ENCODE peak calls at places on chromosome 5, in nine cellular contexts. One of them, this sample, is unnamed.

GRCh38 chr5:1104327-1105006 is 7.4 kb downstream of the SLC12A7 start:
- DNase-seq in immature natural killer cell: peak; percentile 83
- DNase-seq in amniotic stem cell: no peak
- DNase-seq in SIG-M5: no peak
- DNase-seq in heart right ventricle: no peak
- DNase-seq in HuH-7.5: no peak
- DNase-seq in NCI-H524 treated with DMSO at 0.1 percent for 48 hours: no peak
- DNase-seq in NCI-H460: no peak
- DNase-seq in amniotic epithelial cell: no peak
- DNase-seq in this sample: no peak

GRCh38 chr5:135018457-135018856 is 15.6 kb downstream of the PITX1 start:
- DNase-seq in immature natural killer cell: no peak
- DNase-seq in amniotic stem cell: no peak
- DNase-seq in SIG-M5: no peak
- DNase-seq in heart right ventricle: no peak
- DNase-seq in HuH-7.5: no peak
- DNase-seq in NCI-H524 treated with DMSO at 0.1 percent for 48 hours: no peak
- DNase-seq in NCI-H460: no peak
- DNase-seq in amniotic epithelial cell: no peak
- DNase-seq in this sample: no peak

GRCh38 chr5:157447246-157447645 is 12.8 kb upstream of the NIPAL4 start:
- DNase-seq in immature natural killer cell: no peak
- DNase-seq in amniotic stem cell: no peak
- DNase-seq in SIG-M5: no peak
- DNase-seq in heart right ventricle: no peak
- DNase-seq in HuH-7.5: no peak
- DNase-seq in NCI-H524 treated with DMSO at 0.1 percent for 48 hours: no peak
- DNase-seq in NCI-H460: no peak
- DNase-seq in amniotic epithelial cell: no peak
- DNase-seq in this sample: no peak

GRCh38 chr5:132022737-132023136 is 11.3 kb upstream of the ACSL6 start:
- DNase-seq in immature natural killer cell: no peak
- DNase-seq in amniotic stem cell: no peak
- DNase-seq in SIG-M5: no peak
- DNase-seq in heart right ventricle: no peak
- DNase-seq in HuH-7.5: no peak
- DNase-seq in NCI-H524 treated with DMSO at 0.1 percent for 48 hours: no peak
- DNase-seq in NCI-H460: no peak
- DNase-seq in amniotic epithelial cell: no peak
- DNase-seq in this sample: no peak

GRCh38 chr5:96780626-96781025 is 27.1 kb downstream of the ERAP1 start:
- DNase-seq in immature natural killer cell: no peak
- DNase-seq in amniotic stem cell: no peak
- DNase-seq in SIG-M5: no peak
- DNase-seq in heart right ventricle: no peak
- DNase-seq in HuH-7.5: no peak
- DNase-seq in NCI-H524 treated with DMSO at 0.1 percent for 48 hours: no peak
- DNase-seq in NCI-H460: no peak
- DNase-seq in amniotic epithelial cell: peak; percentile 64
- DNase-seq in this sample: no peak

GRCh38 chr5:140734354-140734753 is 34.1 kb downstream of the ZMAT2 start:
- DNase-seq in immature natural killer cell: no peak
- DNase-seq in amniotic stem cell: no peak
- DNase-seq in SIG-M5: no peak
- DNase-seq in heart right ventricle: no peak
- DNase-seq in HuH-7.5: peak; percentile 15
- DNase-seq in NCI-H524 treated with DMSO at 0.1 percent for 48 hours: no peak
- DNase-seq in NCI-H460: no peak
- DNase-seq in amniotic epithelial cell: no peak
- DNase-seq in this sample: no peak

GRCh38 chr5:117859161-117859560 is 1129.2 kb downstream of the DTWD2 start:
- DNase-seq in immature natural killer cell: no peak
- DNase-seq in amniotic stem cell: no peak
- DNase-seq in SIG-M5: peak; percentile 30
- DNase-seq in heart right ventricle: no peak
- DNase-seq in HuH-7.5: no peak
- DNase-seq in NCI-H524 treated with DMSO at 0.1 percent for 48 hours: no peak
- DNase-seq in NCI-H460: no peak
- DNase-seq in amniotic epithelial cell: no peak
- DNase-seq in this sample: no peak

GRCh38 chr5:174356536-174356935 is 311.0 kb downstream of the NSG2 start:
- DNase-seq in immature natural killer cell: no peak
- DNase-seq in amniotic stem cell: no peak
- DNase-seq in SIG-M5: no peak
- DNase-seq in heart right ventricle: no peak
- DNase-seq in HuH-7.5: no peak
- DNase-seq in NCI-H524 treated with DMSO at 0.1 percent for 48 hours: no peak
- DNase-seq in NCI-H460: no peak
- DNase-seq in amniotic epithelial cell: no peak
- DNase-seq in this sample: no peak

GRCh38 chr5:71865202-71865601 is 146.1 kb downstream of the CARTPT start:
- DNase-seq in immature natural killer cell: no peak
- DNase-seq in amniotic stem cell: no peak
- DNase-seq in SIG-M5: no peak
- DNase-seq in heart right ventricle: no peak
- DNase-seq in HuH-7.5: no peak
- DNase-seq in NCI-H524 treated with DMSO at 0.1 percent for 48 hours: no peak
- DNase-seq in NCI-H460: no peak
- DNase-seq in amniotic epithelial cell: peak; percentile 31
- DNase-seq in this sample: no peak

GRCh38 chr5:103305829-103306228 is 47.3 kb downstream of the MACIR start:
- DNase-seq in immature natural killer cell: no peak
- DNase-seq in amniotic stem cell: no peak
- DNase-seq in SIG-M5: no peak
- DNase-seq in heart right ventricle: no peak
- DNase-seq in HuH-7.5: no peak
- DNase-seq in NCI-H524 treated with DMSO at 0.1 percent for 48 hours: no peak
- DNase-seq in NCI-H460: no peak
- DNase-seq in amniotic epithelial cell: peak; percentile 29
- DNase-seq in this sample: no peak

GRCh38 chr5:96143450-96143849 is 181.8 kb upstream of the ELL2 start:
- DNase-seq in immature natural killer cell: no peak
- DNase-seq in amniotic stem cell: no peak
- DNase-seq in SIG-M5: no peak
- DNase-seq in heart right ventricle: no peak
- DNase-seq in HuH-7.5: no peak
- DNase-seq in NCI-H524 treated with DMSO at 0.1 percent for 48 hours: no peak
- DNase-seq in NCI-H460: peak; percentile 22
- DNase-seq in amniotic epithelial cell: no peak
- DNase-seq in this sample: no peak

GRCh38 chr5:9653811-9654210 is 23.7 kb upstream of the TAS2R1 start:
- DNase-seq in immature natural killer cell: no peak
- DNase-seq in amniotic stem cell: peak; percentile 89
- DNase-seq in SIG-M5: no peak
- DNase-seq in heart right ventricle: peak; percentile 77
- DNase-seq in HuH-7.5: no peak
- DNase-seq in NCI-H524 treated with DMSO at 0.1 percent for 48 hours: no peak
- DNase-seq in NCI-H460: no peak
- DNase-seq in amniotic epithelial cell: peak; percentile 84
- DNase-seq in this sample: no peak

GRCh38 chr5:137822158-137822764 is 45.4 kb upstream of the MYOT start:
- DNase-seq in immature natural killer cell: no peak
- DNase-seq in amniotic stem cell: no peak
- DNase-seq in SIG-M5: no peak
- DNase-seq in heart right ventricle: no peak
- DNase-seq in HuH-7.5: peak; percentile 25
- DNase-seq in NCI-H524 treated with DMSO at 0.1 percent for 48 hours: no peak
- DNase-seq in NCI-H460: peak; percentile 64
- DNase-seq in amniotic epithelial cell: peak; percentile 47
- DNase-seq in this sample: no peak

GRCh38 chr5:58042933-58043606 is 416.8 kb downstream of the PLK2 start:
- DNase-seq in immature natural killer cell: peak; percentile 46
- DNase-seq in amniotic stem cell: no peak
- DNase-seq in SIG-M5: no peak
- DNase-seq in heart right ventricle: no peak
- DNase-seq in HuH-7.5: no peak
- DNase-seq in NCI-H524 treated with DMSO at 0.1 percent for 48 hours: no peak
- DNase-seq in NCI-H460: peak; percentile 77
- DNase-seq in amniotic epithelial cell: peak; percentile 75
- DNase-seq in this sample: no peak

GRCh38 chr5:96121362-96121761 is 159.7 kb upstream of the ELL2 start:
- DNase-seq in immature natural killer cell: no peak
- DNase-seq in amniotic stem cell: no peak
- DNase-seq in SIG-M5: no peak
- DNase-seq in heart right ventricle: no peak
- DNase-seq in HuH-7.5: no peak
- DNase-seq in NCI-H524 treated with DMSO at 0.1 percent for 48 hours: no peak
- DNase-seq in NCI-H460: no peak
- DNase-seq in amniotic epithelial cell: no peak
- DNase-seq in this sample: no peak

GRCh38 chr5:6454628-6455053 is 6.0 kb downstream of the UBE2QL1 start:
- DNase-seq in immature natural killer cell: no peak
- DNase-seq in amniotic stem cell: no peak
- DNase-seq in SIG-M5: no peak
- DNase-seq in heart right ventricle: peak; percentile 58
- DNase-seq in HuH-7.5: no peak
- DNase-seq in NCI-H524 treated with DMSO at 0.1 percent for 48 hours: no peak
- DNase-seq in NCI-H460: no peak
- DNase-seq in amniotic epithelial cell: no peak
- DNase-seq in this sample: no peak

GRCh38 chr5:78508231-78508765 is 140.3 kb downstream of the LHFPL2 start:
- DNase-seq in immature natural killer cell: no peak
- DNase-seq in amniotic stem cell: no peak
- DNase-seq in SIG-M5: no peak
- DNase-seq in heart right ventricle: no peak
- DNase-seq in HuH-7.5: no peak
- DNase-seq in NCI-H524 treated with DMSO at 0.1 percent for 48 hours: no peak
- DNase-seq in NCI-H460: no peak
- DNase-seq in amniotic epithelial cell: peak; percentile 28
- DNase-seq in this sample: no peak

GRCh38 chr5:10556331-10556807 is 7.5 kb upstream of the ANKRD33B start:
- DNase-seq in immature natural killer cell: no peak
- DNase-seq in amniotic stem cell: peak; percentile 27
- DNase-seq in SIG-M5: no peak
- DNase-seq in heart right ventricle: no peak
- DNase-seq in HuH-7.5: no peak
- DNase-seq in NCI-H524 treated with DMSO at 0.1 percent for 48 hours: no peak
- DNase-seq in NCI-H460: no peak
- DNase-seq in amniotic epithelial cell: peak; percentile 71
- DNase-seq in this sample: no peak

GRCh38 chr5:151036556-151036955 is 16.2 kb downstream of the GPX3 start:
- DNase-seq in immature natural killer cell: no peak
- DNase-seq in amniotic stem cell: no peak
- DNase-seq in SIG-M5: no peak
- DNase-seq in heart right ventricle: no peak
- DNase-seq in HuH-7.5: no peak
- DNase-seq in NCI-H524 treated with DMSO at 0.1 percent for 48 hours: peak; percentile 26
- DNase-seq in NCI-H460: no peak
- DNase-seq in amniotic epithelial cell: no peak
- DNase-seq in this sample: no peak

GRCh38 chr5:148937830-148938534 is 111.6 kb downstream of the ADRB2 start:
- DNase-seq in immature natural killer cell: no peak
- DNase-seq in amniotic stem cell: no peak
- DNase-seq in SIG-M5: no peak
- DNase-seq in heart right ventricle: no peak
- DNase-seq in HuH-7.5: no peak
- DNase-seq in NCI-H524 treated with DMSO at 0.1 percent for 48 hours: no peak
- DNase-seq in NCI-H460: no peak
- DNase-seq in amniotic epithelial cell: no peak
- DNase-seq in this sample: no peak

GRCh38 chr5:135034963-135035677 is 1.1 kb upstream of the PITX1 start:
- DNase-seq in immature natural killer cell: no peak
- DNase-seq in amniotic stem cell: no peak
- DNase-seq in SIG-M5: no peak
- DNase-seq in heart right ventricle: no peak
- DNase-seq in HuH-7.5: no peak
- DNase-seq in NCI-H524 treated with DMSO at 0.1 percent for 48 hours: no peak
- DNase-seq in NCI-H460: no peak
- DNase-seq in amniotic epithelial cell: no peak
- DNase-seq in this sample: no peak

GRCh38 chr5:27315541-27316282 is 277.3 kb upstream of the CDH9 start:
- DNase-seq in immature natural killer cell: no peak
- DNase-seq in amniotic stem cell: no peak
- DNase-seq in SIG-M5: no peak
- DNase-seq in heart right ventricle: no peak
- DNase-seq in HuH-7.5: no peak
- DNase-seq in NCI-H524 treated with DMSO at 0.1 percent for 48 hours: no peak
- DNase-seq in NCI-H460: peak; percentile 64
- DNase-seq in amniotic epithelial cell: peak; percentile 85
- DNase-seq in this sample: no peak

GRCh38 chr5:72556351-72557146 is 49.3 kb upstream of the ZNF366 start:
- DNase-seq in immature natural killer cell: peak; percentile 4
- DNase-seq in amniotic stem cell: no peak
- DNase-seq in SIG-M5: no peak
- DNase-seq in heart right ventricle: peak; percentile 45
- DNase-seq in HuH-7.5: peak; percentile 33
- DNase-seq in NCI-H524 treated with DMSO at 0.1 percent for 48 hours: peak; percentile 20
- DNase-seq in NCI-H460: peak; percentile 11
- DNase-seq in amniotic epithelial cell: peak; percentile 67
- DNase-seq in this sample: peak; percentile 57

GRCh38 chr5:116571568-116572321 is 2.9 kb downstream of the SEMA6A start:
- DNase-seq in immature natural killer cell: no peak
- DNase-seq in amniotic stem cell: no peak
- DNase-seq in SIG-M5: no peak
- DNase-seq in heart right ventricle: no peak
- DNase-seq in HuH-7.5: peak; percentile 29
- DNase-seq in NCI-H524 treated with DMSO at 0.1 percent for 48 hours: no peak
- DNase-seq in NCI-H460: no peak
- DNase-seq in amniotic epithelial cell: no peak
- DNase-seq in this sample: no peak

GRCh38 chr5:23727271-23727670 is 219.9 kb downstream of the PRDM9 start:
- DNase-seq in immature natural killer cell: no peak
- DNase-seq in amniotic stem cell: no peak
- DNase-seq in SIG-M5: no peak
- DNase-seq in heart right ventricle: no peak
- DNase-seq in HuH-7.5: no peak
- DNase-seq in NCI-H524 treated with DMSO at 0.1 percent for 48 hours: no peak
- DNase-seq in NCI-H460: no peak
- DNase-seq in amniotic epithelial cell: no peak
- DNase-seq in this sample: no peak

GRCh38 chr5:135319458-135319857 is 79.6 kb downstream of the MACROH2A1 start:
- DNase-seq in immature natural killer cell: no peak
- DNase-seq in amniotic stem cell: no peak
- DNase-seq in SIG-M5: no peak
- DNase-seq in heart right ventricle: no peak
- DNase-seq in HuH-7.5: no peak
- DNase-seq in NCI-H524 treated with DMSO at 0.1 percent for 48 hours: no peak
- DNase-seq in NCI-H460: no peak
- DNase-seq in amniotic epithelial cell: no peak
- DNase-seq in this sample: no peak

GRCh38 chr5:122165574-122166021 is 36.3 kb downstream of the ZNF474 start:
- DNase-seq in immature natural killer cell: no peak
- DNase-seq in amniotic stem cell: no peak
- DNase-seq in SIG-M5: no peak
- DNase-seq in heart right ventricle: no peak
- DNase-seq in HuH-7.5: peak; percentile 33
- DNase-seq in NCI-H524 treated with DMSO at 0.1 percent for 48 hours: no peak
- DNase-seq in NCI-H460: no peak
- DNase-seq in amniotic epithelial cell: peak; percentile 83
- DNase-seq in this sample: no peak

GRCh38 chr5:103428411-103428871 is 134.1 kb downstream of the NUDT12 start:
- DNase-seq in immature natural killer cell: no peak
- DNase-seq in amniotic stem cell: no peak
- DNase-seq in SIG-M5: no peak
- DNase-seq in heart right ventricle: peak; percentile 27
- DNase-seq in HuH-7.5: no peak
- DNase-seq in NCI-H524 treated with DMSO at 0.1 percent for 48 hours: no peak
- DNase-seq in NCI-H460: no peak
- DNase-seq in amniotic epithelial cell: peak; percentile 48
- DNase-seq in this sample: no peak

GRCh38 chr5:132962429-132962928 is 955 bp downstream of the AFF4 start:
- DNase-seq in immature natural killer cell: peak; percentile 32
- DNase-seq in amniotic stem cell: no peak
- DNase-seq in SIG-M5: no peak
- DNase-seq in heart right ventricle: peak; percentile 38
- DNase-seq in HuH-7.5: no peak
- DNase-seq in NCI-H524 treated with DMSO at 0.1 percent for 48 hours: no peak
- DNase-seq in NCI-H460: peak; percentile 38
- DNase-seq in amniotic epithelial cell: peak; percentile 78
- DNase-seq in this sample: no peak

GRCh38 chr5:173643964-173644363 is 27.5 kb upstream of the BOD1 start:
- DNase-seq in immature natural killer cell: no peak
- DNase-seq in amniotic stem cell: no peak
- DNase-seq in SIG-M5: no peak
- DNase-seq in heart right ventricle: no peak
- DNase-seq in HuH-7.5: no peak
- DNase-seq in NCI-H524 treated with DMSO at 0.1 percent for 48 hours: no peak
- DNase-seq in NCI-H460: no peak
- DNase-seq in amniotic epithelial cell: peak; percentile 52
- DNase-seq in this sample: no peak

This sample was measured in lung.